ENCODE peak calls at places on chromosomes 12 and 14, in eight cellular contexts. U is AG04450; A is astrocyte of the hippocampus; H is CD4-positive, alpha-beta T cell; O is A549; Q is amniotic stem cell; X is KG1; C is Caki2. K is an unnamed sample.

GRCh38 chr12:22321620-22322019 is 12.9 kb downstream of the ST8SIA1 start:
- DNase-seq in U (no peak), A (peak; percentile 23), H (peak; percentile 19), O (no peak), Q (no peak), X (peak; percentile 2), C (no peak), K (no peak)

GRCh38 chr12:111925171-111925570 is 83.1 kb downstream of the MAPKAPK5 start:
- DNase-seq in U (no peak), A (no peak), H (no peak), O (no peak), Q (no peak), X (no peak), C (no peak), K (no peak)

GRCh38 chr12:113087193-113087592 is 30.7 kb downstream of the DTX1 start:
- DNase-seq in U (no peak), A (no peak), H (no peak), O (no peak), Q (no peak), X (no peak), C (no peak), K (no peak)

GRCh38 chr14:24255931-24256696 is 6.9 kb downstream of the TGM1 start:
- DNase-seq in U (no peak), A (no peak), H (no peak), O (no peak), Q (no peak), X (no peak), C (no peak), K (no peak)

GRCh38 chr14:96243785-96244184 is 12.2 kb upstream of the BDKRB1 start:
- DNase-seq in U (no peak), A (no peak), H (no peak), O (no peak), Q (no peak), X (no peak), C (no peak), K (no peak)

GRCh38 chr14:60563113-60563512 is 54.2 kb downstream of the SIX6 start:
- DNase-seq in U (peak; percentile 48), A (peak; percentile 47), H (no peak), O (no peak), Q (no peak), X (no peak), C (no peak), K (no peak)

GRCh38 chr12:53777936-53778644 is 26.3 kb upstream of the CISTR start:
- DNase-seq in U (no peak), A (no peak), H (no peak), O (no peak), Q (no peak), X (no peak), C (no peak), K (no peak)

GRCh38 chr12:19959353-19959752 is 409.0 kb upstream of the PDE3A start:
- DNase-seq in U (no peak), A (no peak), H (no peak), O (no peak), Q (no peak), X (no peak), C (no peak), K (no peak)

GRCh38 chr12:76919388-76920181 is 40.8 kb upstream of the CSRP2 start:
- DNase-seq in U (no peak), A (no peak), H (no peak), O (no peak), Q (no peak), X (no peak), C (no peak), K (peak; percentile 60)

GRCh38 chr14:72568296-72568992 is 325.5 kb downstream of the DPF3 start:
- DNase-seq in U (no peak), A (no peak), H (no peak), O (no peak), Q (no peak), X (no peak), C (no peak), K (no peak)

GRCh38 chr12:42448841-42449240 is 122.9 kb downstream of the PPHLN1 start:
- DNase-seq in U (no peak), A (no peak), H (no peak), O (no peak), Q (no peak), X (no peak), C (peak; percentile 84), K (no peak)